ENCODE peak calls at places on chromosomes 11 and 22, in seven cellular contexts. T, Y, A, D, R, W and J are unnamed samples.

GRCh38 chr22:19018256-19018655 is 82.2 kb upstream of the PRODH start:
- DNase-seq in A (no peak), R (no peak), D (no peak), W (no peak), T (no peak), Y (no peak), J (no peak)

GRCh38 chr22:49307870-49308269 is 519.8 kb downstream of the BRD1 start:
- DNase-seq in D (no peak), Y (no peak), W (no peak), T (peak), A (no peak), R (no peak), J (no peak)

GRCh38 chr11:123111465-123111864 is 49.5 kb upstream of the HSPA8 start:
- DNase-seq in R (no peak), A (no peak), Y (peak), D (no peak), T (no peak), W (peak), J (peak)

GRCh38 chr11:283405-284080 is 5.3 kb downstream of the NLRP6 start:
- DNase-seq in Y (no peak), R (no peak), D (no peak), A (no peak), W (no peak), T (no peak), J (no peak)

GRCh38 chr11:11119917-11120316 is 233.1 kb downstream of the CSNK2A3 start:
- DNase-seq in R (no peak), D (no peak), Y (no peak), W (no peak), T (no peak), A (no peak), J (no peak)

GRCh38 chr11:125271436-125272064 is 107.0 kb downstream of the PKNOX2 start:
- DNase-seq in D (no peak), Y (no peak), A (no peak), W (no peak), R (no peak), T (no peak), J (no peak)

GRCh38 chr22:30557243-30557642 is 10.7 kb upstream of the SEC14L6 start:
- DNase-seq in D (no peak), A (no peak), Y (no peak), W (no peak), R (no peak), T (no peak), J (no peak)

GRCh38 chr22:18115844-18116480 is 5.4 kb downstream of the TUBA8 start:
- DNase-seq in R (no peak), Y (no peak), A (no peak), W (no peak), D (no peak), T (no peak), J (no peak)

GRCh38 chr11:83151274-83151977 is 5.5 kb upstream of the PCF11 start:
- DNase-seq in Y (no peak), W (peak), R (no peak), T (no peak), A (no peak), D (no peak), J (no peak)

GRCh38 chr11:15707971-15708370 is 593.2 kb downstream of the INSC start:
- DNase-seq in W (no peak), D (no peak), T (no peak), Y (no peak), R (peak), A (no peak), J (no peak)

GRCh38 chr22:45843030-45843429 is 133.9 kb downstream of the WNT7B start:
- DNase-seq in R (no peak), T (no peak), W (no peak), D (no peak), A (no peak), Y (no peak), J (no peak)

GRCh38 chr11:125263268-125263790 is 98.8 kb downstream of the PKNOX2 start:
- DNase-seq in D (no peak), Y (no peak), R (no peak), T (peak), W (no peak), A (peak), J (peak)

GRCh38 chr11:72685560-72686480 is 11.6 kb upstream of the PDE2A start:
- DNase-seq in R (no peak), A (no peak), W (no peak), T (no peak), D (peak), Y (no peak), J (no peak)

GRCh38 chr11:76610871-76611475 is 59.6 kb downstream of the LRRC32 start:
- DNase-seq in W (no peak), A (no peak), T (no peak), Y (no peak), R (peak), D (no peak), J (peak)

GRCh38 chr11:134100171-134100570 is 31.3 kb downstream of the JAM3 start:
- DNase-seq in R (no peak), A (no peak), Y (no peak), T (no peak), W (no peak), D (no peak), J (no peak)

GRCh38 chr11:28346721-28347120 is 238.5 kb downstream of the METTL15 start:
- DNase-seq in T (no peak), D (no peak), Y (no peak), W (no peak), A (no peak), R (no peak), J (no peak)

GRCh38 chr11:34977039-34977906 is 60.9 kb downstream of the PDHX start:
- DNase-seq in A (peak), Y (peak), W (no peak), T (no peak), D (no peak), R (no peak), J (no peak)

GRCh38 chr22:30948930-30949342 is 19.6 kb downstream of the MORC2 start:
- DNase-seq in A (no peak), T (no peak), Y (no peak), R (no peak), W (no peak), D (no peak), J (no peak)

GRCh38 chr11:86179646-86180064 is 64.9 kb upstream of the EED start:
- DNase-seq in W (no peak), A (no peak), T (no peak), D (no peak), Y (no peak), R (no peak), J (no peak)

GRCh38 chr22:50576070-50576469 is 2.2 kb downstream of the CPT1B start:
- DNase-seq in Y (no peak), A (no peak), W (no peak), D (no peak), T (peak), R (peak), J (peak)

GRCh38 chr11:117807482-117808272 is 10.7 kb upstream of the DSCAML1 start:
- DNase-seq in W (peak), T (peak), Y (peak), R (peak), D (peak), A (no peak), J (peak)

GRCh38 chr11:134543144-134544044 is 131.4 kb upstream of the B3GAT1 start:
- DNase-seq in R (no peak), W (no peak), D (no peak), Y (no peak), A (no peak), T (no peak), J (no peak)

GRCh38 chr22:40024201-40025061 is 29.7 kb downstream of the FAM83F start:
- DNase-seq in R (peak), T (peak), D (peak), A (no peak), W (peak), Y (peak), J (peak)

GRCh38 chr22:46353483-46354105 is 18.1 kb downstream of the TRMU start:
- DNase-seq in T (no peak), Y (no peak), D (no peak), R (no peak), W (no peak), A (no peak), J (no peak)

GRCh38 chr11:102272047-102272824 is 45.0 kb upstream of the BIRC3 start:
- DNase-seq in T (no peak), D (no peak), Y (no peak), R (no peak), A (no peak), W (no peak), J (no peak)

GRCh38 chr22:23787600-23787896 is 782 bp downstream of the SMARCB1 start:
- DNase-seq in Y (no peak), D (no peak), T (no peak), W (no peak), A (no peak), R (no peak), J (no peak)

GRCh38 chr22:47517062-47517461 is 754.6 kb downstream of the TBC1D22A start:
- DNase-seq in T (no peak), W (no peak), A (no peak), Y (no peak), D (no peak), R (no peak), J (no peak)

GRCh38 chr11:17578296-17578695 is 31.2 kb downstream of the OTOG start:
- DNase-seq in W (no peak), D (no peak), A (no peak), R (no peak), T (no peak), Y (no peak), J (no peak)

GRCh38 chr11:119525855-119526196 is 102.9 kb upstream of the THY1 start:
- DNase-seq in Y (no peak), D (no peak), T (no peak), R (no peak), W (no peak), A (no peak), J (no peak)

GRCh38 chr22:21666786-21667185 is 974 bp downstream of the PPIL2 start:
- DNase-seq in T (no peak), W (no peak), R (no peak), A (no peak), Y (no peak), D (no peak), J (no peak)

GRCh38 chr22:47175151-47175760 is 412.8 kb downstream of the TBC1D22A start:
- DNase-seq in A (no peak), D (no peak), T (no peak), R (no peak), W (no peak), Y (no peak), J (no peak)

GRCh38 chr22:50738649-50739227 is 734 bp downstream of the ACR start:
- DNase-seq in R (no peak), A (no peak), Y (no peak), W (no peak), D (no peak), T (peak), J (no peak)

GRCh38 chr11:10893713-10894112 is 35.9 kb upstream of the ZBED5 start:
- DNase-seq in W (no peak), D (no peak), R (no peak), T (no peak), Y (no peak), A (no peak), J (no peak)

GRCh38 chr22:36818010-36818642 is 1.3 kb upstream of the PVALB start:
- DNase-seq in W (no peak), T (no peak), D (no peak), Y (no peak), R (no peak), A (no peak), J (no peak)

GRCh38 chr11:65773784-65774411 is 6.9 kb downstream of the AP5B1 start:
- DNase-seq in D (no peak), A (no peak), Y (no peak), R (no peak), T (no peak), W (peak), J (no peak)

GRCh38 chr22:44640618-44641155 is 61.3 kb upstream of the PRR5 start:
- DNase-seq in D (no peak), T (no peak), Y (no peak), W (no peak), R (no peak), A (no peak), J (no peak)

GRCh38 chr22:27574651-27575050 is 226.9 kb downstream of the MN1 start:
- DNase-seq in W (no peak), Y (no peak), R (no peak), D (no peak), A (no peak), T (no peak), J (no peak)

GRCh38 chr22:27260087-27260730 is 541.3 kb downstream of the MN1 start:
- DNase-seq in Y (no peak), D (no peak), W (no peak), R (no peak), A (no peak), T (no peak), J (no peak)